ENCODE peak calls at places on chromosome 15, in seven cellular contexts. One of them, this sample, is unnamed.

GRCh38 chr15:51089041-51089440 is 5.7 kb downstream of the TNFAIP8L3 start:
- DNase-seq in HFF-Myc: no peak
- DNase-seq in stimulated activated CD4-positive, alpha-beta T cell treated with anti-CD3 and anti-CD28 coated beads, Interleukin-1b, Interleukin-23, amount 100 ng/mL, for 4 hours: no peak
- DNase-seq in NCI-H446: no peak
- DNase-seq in chondrocyte: no peak
- DNase-seq in activated effector memory CD4-positive, alpha-beta T cell treated with Interleukin-2 at 50 U/mL for 16 hours: no peak
- DNase-seq in amniotic stem cell: no peak
- DNase-seq in this sample: no peak

GRCh38 chr15:84944311-84944710 is 37.3 kb upstream of the PDE8A start:
- DNase-seq in chondrocyte: no peak
- DNase-seq in NCI-H446: no peak
- DNase-seq in activated effector memory CD4-positive, alpha-beta T cell treated with Interleukin-2 at 50 U/mL for 16 hours: no peak
- DNase-seq in stimulated activated CD4-positive, alpha-beta T cell treated with anti-CD3 and anti-CD28 coated beads, Interleukin-1b, Interleukin-23, amount 100 ng/mL, for 4 hours: no peak
- DNase-seq in HFF-Myc: no peak
- DNase-seq in amniotic stem cell: no peak
- DNase-seq in this sample: no peak

GRCh38 chr15:52856286-52856685 is 66.2 kb upstream of the ONECUT1 start:
- DNase-seq in activated effector memory CD4-positive, alpha-beta T cell treated with Interleukin-2 at 50 U/mL for 16 hours: no peak
- DNase-seq in HFF-Myc: no peak
- DNase-seq in stimulated activated CD4-positive, alpha-beta T cell treated with anti-CD3 and anti-CD28 coated beads, Interleukin-1b, Interleukin-23, amount 100 ng/mL, for 4 hours: no peak
- DNase-seq in chondrocyte: no peak
- DNase-seq in NCI-H446: no peak
- DNase-seq in amniotic stem cell: no peak
- DNase-seq in this sample: no peak

GRCh38 chr15:66834863-66835557 is 133.0 kb downstream of the SMAD6 start:
- DNase-seq in stimulated activated CD4-positive, alpha-beta T cell treated with anti-CD3 and anti-CD28 coated beads, Interleukin-1b, Interleukin-23, amount 100 ng/mL, for 4 hours: no peak
- DNase-seq in chondrocyte: no peak
- DNase-seq in HFF-Myc: no peak
- DNase-seq in activated effector memory CD4-positive, alpha-beta T cell treated with Interleukin-2 at 50 U/mL for 16 hours: no peak
- DNase-seq in NCI-H446: no peak
- DNase-seq in amniotic stem cell: no peak
- DNase-seq in this sample: no peak

GRCh38 chr15:45179221-45179985 is 8.4 kb downstream of the SHF start:
- DNase-seq in HFF-Myc: no peak
- DNase-seq in stimulated activated CD4-positive, alpha-beta T cell treated with anti-CD3 and anti-CD28 coated beads, Interleukin-1b, Interleukin-23, amount 100 ng/mL, for 4 hours: peak
- DNase-seq in chondrocyte: no peak
- DNase-seq in NCI-H446: peak
- DNase-seq in amniotic stem cell: no peak
- DNase-seq in activated effector memory CD4-positive, alpha-beta T cell treated with Interleukin-2 at 50 U/mL for 16 hours: peak
- DNase-seq in this sample: peak

GRCh38 chr15:39783244-39783820 is 691 bp upstream of the FSIP1 start:
- DNase-seq in amniotic stem cell: no peak
- DNase-seq in NCI-H446: no peak
- DNase-seq in stimulated activated CD4-positive, alpha-beta T cell treated with anti-CD3 and anti-CD28 coated beads, Interleukin-1b, Interleukin-23, amount 100 ng/mL, for 4 hours: no peak
- DNase-seq in activated effector memory CD4-positive, alpha-beta T cell treated with Interleukin-2 at 50 U/mL for 16 hours: no peak
- DNase-seq in chondrocyte: no peak
- DNase-seq in HFF-Myc: no peak
- DNase-seq in this sample: peak

GRCh38 chr15:68620721-68621528 is 42.1 kb downstream of the CORO2B start:
- DNase-seq in NCI-H446: peak
- DNase-seq in chondrocyte: no peak
- DNase-seq in stimulated activated CD4-positive, alpha-beta T cell treated with anti-CD3 and anti-CD28 coated beads, Interleukin-1b, Interleukin-23, amount 100 ng/mL, for 4 hours: no peak
- DNase-seq in amniotic stem cell: no peak
- DNase-seq in activated effector memory CD4-positive, alpha-beta T cell treated with Interleukin-2 at 50 U/mL for 16 hours: no peak
- DNase-seq in HFF-Myc: peak
- DNase-seq in this sample: no peak

GRCh38 chr15:66711886-66712285 is 9.8 kb downstream of the SMAD6 start:
- DNase-seq in amniotic stem cell: no peak
- DNase-seq in HFF-Myc: no peak
- DNase-seq in NCI-H446: no peak
- DNase-seq in stimulated activated CD4-positive, alpha-beta T cell treated with anti-CD3 and anti-CD28 coated beads, Interleukin-1b, Interleukin-23, amount 100 ng/mL, for 4 hours: no peak
- DNase-seq in chondrocyte: no peak
- DNase-seq in activated effector memory CD4-positive, alpha-beta T cell treated with Interleukin-2 at 50 U/mL for 16 hours: no peak
- DNase-seq in this sample: no peak

GRCh38 chr15:73345658-73346057 is 23.1 kb downstream of the HCN4 start:
- DNase-seq in NCI-H446: no peak
- DNase-seq in stimulated activated CD4-positive, alpha-beta T cell treated with anti-CD3 and anti-CD28 coated beads, Interleukin-1b, Interleukin-23, amount 100 ng/mL, for 4 hours: no peak
- DNase-seq in HFF-Myc: no peak
- DNase-seq in activated effector memory CD4-positive, alpha-beta T cell treated with Interleukin-2 at 50 U/mL for 16 hours: no peak
- DNase-seq in amniotic stem cell: no peak
- DNase-seq in chondrocyte: no peak
- DNase-seq in this sample: no peak

This sample was measured in lung microvascular endothelial cell.